ENCODE peak calls at places on chromosomes 5 and 9, in seven cellular contexts. F is tibial nerve, L is body of pancreas, X is transverse colon, K is right lobe of liver, T is breast epithelium, C is HepG2. B is an unnamed sample.

GRCh38 chr5:72387985-72388384 is 67.8 kb downstream of the PTCD2 start:
- DNase-seq in L (no peak), C (no peak), X (no peak), K (no peak), F (no peak), T (no peak), B (peak)

GRCh38 chr9:95206143-95206542 is 111.4 kb downstream of the FANCC start:
- DNase-seq in X (no peak), C (no peak), F (no peak), L (no peak), T (no peak), K (no peak), B (no peak)

GRCh38 chr5:136011427-136012001 is 17.3 kb upstream of the TGFBI start:
- DNase-seq in T (no peak), X (no peak), K (no peak), L (no peak), C (no peak), F (no peak), B (no peak)

GRCh38 chr5:107849118-107849517 is 178.4 kb upstream of the EFNA5 start:
- DNase-seq in T (no peak), K (no peak), F (no peak), X (no peak), L (no peak), C (no peak), B (no peak)

GRCh38 chr9:87063246-87063645 is 115.9 kb upstream of the GAS1 start:
- DNase-seq in C (no peak), X (no peak), T (peak), L (peak), K (no peak), F (no peak), B (no peak)

GRCh38 chr5:43874772-43875171 is 271.8 kb downstream of the NNT start:
- DNase-seq in L (no peak), K (no peak), C (peak), T (no peak), F (no peak), X (no peak), B (peak)

GRCh38 chr9:85940275-85940831 is 593 bp upstream of the NAA35 start:
- DNase-seq in F (no peak), L (no peak), C (no peak), X (no peak), T (no peak), K (no peak), B (no peak)

GRCh38 chr5:176360894-176361436 is 599 bp downstream of the KIAA1191 start:
- DNase-seq in F (no peak), L (peak), X (peak), K (peak), T (peak), C (no peak), B (no peak)

GRCh38 chr5:140093179-140093578 is 20.7 kb upstream of the PURA start:
- DNase-seq in C (no peak), L (no peak), T (no peak), X (no peak), K (no peak), F (no peak), B (no peak)

GRCh38 chr9:133750927-133751649 is 12.9 kb upstream of the SARDH start:
- DNase-seq in C (no peak), F (no peak), L (no peak), K (no peak), X (no peak), T (no peak), B (no peak)

GRCh38 chr9:37622462-37622861 is 28.3 kb upstream of the FRMPD1 start:
- DNase-seq in X (no peak), T (no peak), F (no peak), K (no peak), L (no peak), C (no peak), B (no peak)

GRCh38 chr5:87252283-87252605 is 15.4 kb upstream of the RASA1 start:
- DNase-seq in F (no peak), K (no peak), T (no peak), X (no peak), C (no peak), L (no peak), B (no peak)

GRCh38 chr5:150138551-150139265 is 16.9 kb downstream of the PDGFRB start:
- DNase-seq in C (peak), L (peak), T (no peak), K (peak), X (no peak), F (peak), B (peak)

GRCh38 chr5:73213566-73213998 is 40.6 kb downstream of the TMEM174 start:
- DNase-seq in F (peak), K (no peak), X (no peak), L (no peak), T (no peak), C (no peak), B (peak)

GRCh38 chr5:113562828-113563400 is 49.4 kb downstream of the YTHDC2 start:
- DNase-seq in K (no peak), F (no peak), L (no peak), C (no peak), T (no peak), X (no peak), B (no peak)

GRCh38 chr9:88187631-88188030 is 49.4 kb upstream of the SPATA31C2 start:
- DNase-seq in C (no peak), L (no peak), F (no peak), X (no peak), K (no peak), T (no peak), B (no peak)

GRCh38 chr5:75668988-75669760 is 48.1 kb downstream of the POC5 start:
- DNase-seq in F (no peak), C (peak), T (no peak), L (peak), X (peak), K (peak), B (peak)

GRCh38 chr5:9283021-9283420 is 262.9 kb downstream of the SEMA5A start:
- DNase-seq in T (no peak), C (no peak), L (no peak), K (no peak), F (no peak), X (no peak), B (no peak)

GRCh38 chr5:74239268-74239667 is 401.3 kb downstream of the ENC1 start:
- DNase-seq in F (no peak), K (no peak), L (peak), C (no peak), X (no peak), T (no peak), B (no peak)

GRCh38 chr5:143241892-143242291 is 161.6 kb downstream of the NR3C1 start:
- DNase-seq in L (no peak), T (no peak), X (no peak), K (no peak), F (no peak), C (no peak), B (no peak)

DNA sequence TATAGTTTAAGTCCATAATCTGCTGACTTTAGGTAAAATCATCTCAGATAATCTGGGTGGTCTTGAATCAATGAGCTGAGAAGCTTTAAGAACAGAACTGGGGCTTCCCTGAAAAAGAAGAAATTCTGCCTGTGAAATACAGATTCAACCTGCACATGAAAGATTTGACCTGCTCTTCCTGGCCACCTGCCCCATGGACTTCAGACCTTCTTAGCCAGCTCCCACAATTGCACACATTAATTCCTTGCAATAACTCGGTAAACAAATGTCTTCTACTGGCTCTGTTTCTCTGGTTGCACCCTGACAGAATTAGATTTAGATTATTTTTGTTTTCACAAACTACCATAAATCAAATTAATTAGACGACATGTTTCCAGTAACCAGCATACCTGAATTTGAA is 2117.9 kb upstream of the C9orf72 start:
- DNase-seq in X (no peak), K (no peak), T (no peak), L (peak), C (no peak), F (no peak), B (no peak)
- TF ChIP-seq POLR2A in X (no peak), K (no peak), T (no peak), L (no peak), C (no peak), F (no peak), B (no peak)

DNA sequence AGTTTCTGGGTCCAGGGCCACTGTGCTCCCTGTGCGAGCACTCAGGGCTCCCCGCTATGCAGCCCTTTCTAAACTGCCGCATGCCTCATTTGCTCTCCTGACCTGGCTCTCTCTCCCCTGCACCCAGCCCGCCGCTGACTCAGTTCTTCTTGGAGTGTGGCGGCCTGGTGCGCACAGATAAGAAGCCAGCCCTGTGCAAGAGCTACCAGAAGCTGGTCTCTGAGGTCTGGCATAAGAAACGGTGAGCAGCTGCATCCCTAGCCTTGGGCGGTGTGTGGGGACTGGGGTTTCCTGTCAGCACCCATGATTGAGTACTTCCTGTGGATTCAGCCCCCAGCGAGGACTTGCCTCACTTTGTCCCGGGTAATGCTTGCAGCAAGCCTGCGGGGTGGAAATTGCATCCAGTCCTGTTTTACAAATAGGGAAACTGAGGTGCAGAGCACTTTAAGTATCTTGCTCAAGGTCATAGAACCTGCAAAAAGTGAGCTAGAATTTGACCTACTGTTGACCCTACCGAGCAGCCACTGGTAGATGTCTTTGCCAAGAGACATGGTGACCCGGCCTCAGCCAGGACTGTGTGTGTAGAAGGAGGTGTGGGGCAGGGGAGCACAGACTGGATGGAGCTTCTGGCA is 27.9 kb downstream of the USP20 start:
- DNase-seq in T (no peak), L (peak), K (no peak), F (no peak), C (no peak), X (peak), B (peak)
- TF ChIP-seq POLR2A in T (no peak), L (no peak), K (no peak), F (no peak), C (no peak), X (no peak), B (no peak)

DNA sequence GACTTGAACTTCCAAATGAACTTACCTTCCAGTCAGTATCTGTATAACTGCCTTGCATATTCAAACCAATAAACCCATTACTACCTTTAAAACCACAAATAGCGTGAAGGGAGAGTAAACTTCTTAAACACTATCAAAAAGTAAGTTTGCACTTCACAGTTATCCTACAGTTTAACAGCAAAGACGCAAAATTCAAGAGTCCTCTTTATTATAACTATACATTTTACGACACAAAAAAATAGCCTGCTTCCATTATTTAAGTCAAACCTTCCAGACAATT is 1.8 kb downstream of the PTBP3 start:
- DNase-seq in X (no peak), K (no peak), L (no peak), T (no peak), C (no peak), F (no peak), B (no peak)
- TF ChIP-seq POLR2A in X (no peak), K (no peak), L (no peak), T (no peak), C (no peak), F (no peak), B (no peak)

GRCh38 chr5:168874713-168875380 is 295.7 kb upstream of the PANK3 start:
- DNase-seq in X (no peak), C (no peak), K (no peak), L (no peak), T (no peak), F (no peak), B (peak)

GRCh38 chr5:168875839-168876238 is 296.7 kb upstream of the PANK3 start:
- DNase-seq in X (no peak), C (no peak), K (no peak), T (no peak), F (no peak), L (no peak), B (no peak)

GRCh38 chr5:168876419-168876818 is 297.3 kb upstream of the PANK3 start:
- DNase-seq in L (no peak), K (no peak), C (no peak), X (no peak), T (no peak), F (no peak), B (no peak)

GRCh38 chr5:168878121-168878520 is 299.0 kb upstream of the PANK3 start:
- DNase-seq in K (no peak), C (no peak), F (no peak), T (no peak), X (no peak), L (no peak), B (no peak)

DNA sequence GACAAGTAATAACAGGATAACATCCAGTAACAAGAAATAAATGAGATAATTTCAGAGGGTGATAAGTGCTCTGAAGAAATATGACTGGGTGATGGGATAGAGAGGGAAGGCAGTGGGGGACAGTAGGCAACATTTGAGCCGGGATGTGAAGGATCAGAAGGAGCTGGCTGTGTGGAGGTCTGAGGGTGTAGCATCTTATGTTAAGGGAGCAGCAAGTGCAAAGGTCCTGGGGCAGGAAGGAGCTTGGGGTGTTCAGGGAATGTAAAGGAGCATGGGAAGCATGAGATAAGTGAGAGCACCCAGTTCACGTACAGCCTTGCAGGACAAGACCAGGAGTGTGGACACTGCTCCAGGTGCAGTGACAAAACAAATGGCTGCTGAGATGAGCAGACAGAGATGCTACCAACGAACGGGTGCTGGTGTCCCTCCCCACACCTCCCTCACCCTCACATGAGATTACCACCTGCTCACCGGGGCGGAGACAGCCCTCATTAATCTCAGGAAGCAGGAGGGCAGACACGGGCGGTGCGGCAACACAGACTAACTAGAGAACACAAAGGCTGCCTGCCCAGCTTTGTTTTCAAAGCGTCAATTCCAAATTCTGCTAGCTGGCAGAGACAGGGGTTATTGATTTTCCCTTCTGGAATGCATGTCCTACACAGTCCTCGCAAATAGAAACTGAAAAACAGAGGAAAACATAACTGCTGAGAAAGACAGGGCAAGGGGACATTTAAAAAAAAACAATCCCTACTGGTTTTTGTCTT is 298.1 kb upstream of the PANK3 start:
- DNase-seq in F (no peak), K (peak), T (no peak), C (peak), X (no peak), L (peak), B (no peak)
- TF ChIP-seq POLR2A in F (no peak), K (no peak), T (no peak), C (no peak), X (no peak), L (no peak), B (no peak)

GRCh38 chr5:36929438-36929837 is 52.9 kb downstream of the NIPBL start:
- DNase-seq in X (no peak), K (no peak), C (no peak), T (no peak), L (no peak), F (no peak), B (no peak)

GRCh38 chr5:36932699-36933098 is 56.1 kb downstream of the NIPBL start:
- DNase-seq in T (no peak), F (no peak), L (no peak), X (no peak), C (no peak), K (no peak), B (no peak)

GRCh38 chr5:36928947-36929346 is 52.4 kb downstream of the NIPBL start:
- DNase-seq in C (no peak), T (no peak), L (no peak), K (no peak), F (no peak), X (no peak), B (peak)

GRCh38 chr5:36934740-36935356 is 58.3 kb downstream of the NIPBL start:
- DNase-seq in K (no peak), T (no peak), X (no peak), L (no peak), C (no peak), F (no peak), B (no peak)

GRCh38 chr5:36932056-36932455 is 55.5 kb downstream of the NIPBL start:
- DNase-seq in F (no peak), L (no peak), X (no peak), K (no peak), T (no peak), C (no peak), B (no peak)
- TF ChIP-seq POLR2A in F (no peak), L (no peak), X (no peak), K (no peak), T (no peak), C (no peak), B (no peak)

GRCh38 chr5:151158287-151158661 is 695 bp upstream of the ANXA6 start:
- DNase-seq in F (no peak), X (no peak), L (no peak), K (no peak), C (peak), T (no peak), B (no peak)
- TF ChIP-seq POLR2A in F (no peak), X (no peak), L (no peak), K (no peak), C (no peak), T (no peak), B (no peak)

GRCh38 chr9:96854073-96854876 is at the start of gene ZNF782:
- DNase-seq in K (peak), X (peak), L (peak), F (peak), T (peak), C (peak), B (peak)
- TF ChIP-seq POLR2A in K (peak), X (no peak), L (peak), F (no peak), T (no peak), C (peak), B (peak)

GRCh38 chr9:127423934-127424668 is at the start of gene ZNF79:
- DNase-seq in K (peak), L (peak), T (peak), X (peak), F (peak), C (peak), B (peak)
- TF ChIP-seq POLR2A in K (peak), L (peak), T (peak), X (peak), F (peak), C (peak), B (peak)

DNA sequence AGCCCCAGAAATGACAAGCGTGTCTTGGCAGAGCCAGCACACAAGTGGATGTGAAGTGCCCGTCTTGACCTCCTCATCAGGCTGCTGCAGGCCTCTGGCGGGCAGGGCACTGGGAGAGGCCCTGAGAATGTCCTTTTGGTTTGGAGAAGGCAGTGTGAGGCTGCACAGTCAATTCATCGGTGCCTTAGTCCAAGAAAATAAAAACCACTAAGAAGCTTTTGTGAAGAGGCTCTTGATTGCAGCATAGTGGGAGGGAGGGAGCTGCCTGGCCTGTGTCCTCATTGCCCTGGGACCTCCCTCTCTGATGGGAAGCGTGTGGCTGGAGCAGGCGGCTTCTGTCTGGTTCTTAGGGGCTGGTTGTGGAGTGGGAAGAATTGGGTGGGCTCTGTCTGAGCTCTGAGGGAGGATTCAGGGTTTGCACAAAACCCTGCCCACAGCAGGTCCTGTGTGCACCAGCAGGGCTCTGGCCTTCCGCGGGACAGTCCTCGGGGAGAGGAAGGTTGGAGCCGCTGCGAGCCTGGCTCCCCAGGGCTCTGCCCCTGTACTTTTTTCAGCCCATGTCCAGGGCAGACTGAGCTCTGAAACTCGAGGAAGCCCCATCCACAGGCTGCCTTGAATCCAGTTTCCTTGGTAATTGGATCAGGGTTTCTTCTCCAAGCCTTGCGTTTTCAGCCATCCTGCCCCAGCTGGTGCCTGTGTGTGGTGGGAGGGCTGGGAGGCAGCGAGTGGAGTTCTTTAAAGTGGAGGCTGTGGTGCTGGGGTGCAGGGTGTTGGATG is 1.1 kb downstream of the HRCT1 start:
- DNase-seq in C (no peak), L (peak), X (peak), K (no peak), F (peak), T (peak), B (no peak)
- TF ChIP-seq POLR2A in C (no peak), L (no peak), X (peak), K (no peak), F (no peak), T (no peak), B (no peak)

GRCh38 chr5:112511920-112512319 is 92.8 kb upstream of the EPB41L4A start:
- DNase-seq in L (no peak), C (no peak), X (no peak), T (no peak), F (no peak), K (peak), B (no peak)

GRCh38 chr5:112514062-112514561 is 95.0 kb upstream of the EPB41L4A start:
- DNase-seq in L (no peak), F (no peak), T (no peak), C (no peak), K (no peak), X (no peak), B (no peak)
- TF ChIP-seq POLR2A in L (no peak), F (no peak), T (no peak), C (no peak), K (no peak), X (no peak), B (no peak)